ENCODE peak calls at places on chromosomes 6 and 20, in eight cellular contexts. E, I, F, N, H, C, S and Y are unnamed samples.

GRCh38 chr20:44896583-44896982 is 11.1 kb downstream of the YWHAB start:
- DNase-seq in E (no peak), I (no peak), F (no peak), N (no peak), H (no peak), C (no peak), S (peak; percentile 69), Y (no peak)

GRCh38 chr20:10553326-10553984 is 118.3 kb downstream of the SLX4IP start:
- DNase-seq in E (peak; percentile 77), I (no peak), F (no peak), N (peak; percentile 65), H (peak; percentile 26), C (peak; percentile 36), S (peak; percentile 84), Y (peak; percentile 78)

GRCh38 chr6:1770435-1770843 is 160.7 kb downstream of the FOXC1 start:
- DNase-seq in E (no peak), I (no peak), F (no peak), N (no peak), H (no peak), C (no peak), S (no peak), Y (no peak)

GRCh38 chr6:30087876-30088275 is 12.3 kb upstream of the RNF39 start:
- DNase-seq in E (no peak), I (no peak), F (no peak), N (no peak), H (no peak), C (no peak), S (no peak), Y (no peak)

GRCh38 chr6:41974281-41974825 is 32.7 kb upstream of the CCND3 start:
- DNase-seq in E (no peak), I (no peak), F (no peak), N (no peak), H (no peak), C (no peak), S (no peak), Y (no peak)

GRCh38 chr6:122268394-122268793 is 131.1 kb upstream of the HSF2 start:
- DNase-seq in E (no peak), I (no peak), F (no peak), N (no peak), H (no peak), C (no peak), S (no peak), Y (no peak)

GRCh38 chr6:42158631-42159030 is 14.5 kb upstream of the GUCA1A start:
- DNase-seq in E (no peak), I (no peak), F (no peak), N (no peak), H (no peak), C (no peak), S (no peak), Y (no peak)

GRCh38 chr6:33663727-33664449 is 42.8 kb downstream of the ITPR3 start:
- DNase-seq in E (no peak), I (no peak), F (no peak), N (no peak), H (no peak), C (no peak), S (no peak), Y (no peak)

GRCh38 chr6:116328528-116328903 is 42.2 kb upstream of the DSE start:
- DNase-seq in E (no peak), I (no peak), F (no peak), N (no peak), H (no peak), C (no peak), S (peak; percentile 62), Y (no peak)

GRCh38 chr6:63236398-63236817 is 25.1 kb downstream of the FKBP1C start:
- DNase-seq in E (no peak), I (no peak), F (no peak), N (no peak), H (no peak), C (peak; percentile 22), S (no peak), Y (peak; percentile 80)

GRCh38 chr6:166960609-166960978 is 4.2 kb upstream of the RNASET2 start:
- DNase-seq in E (no peak), I (no peak), F (no peak), N (no peak), H (no peak), C (no peak), S (no peak), Y (no peak)

GRCh38 chr6:148367418-148368024 is 24.9 kb downstream of the SASH1 start:
- DNase-seq in E (peak; percentile 85), I (no peak), F (no peak), N (no peak), H (no peak), C (peak; percentile 77), S (peak; percentile 91), Y (peak; percentile 74)

GRCh38 chr20:34938466-34939163 is 17.0 kb downstream of the GSS start:
- DNase-seq in E (peak; percentile 71), I (no peak), F (peak; percentile 60), N (no peak), H (peak; percentile 53), C (no peak), S (no peak), Y (no peak)